ENCODE peak calls at places on chromosome 10, in six cellular contexts. W is neuronal stem cell, V is trophoblast cell, S is IMR-90, Z is mesenchymal stem cell, Y is H1. R is an unnamed sample.
A peak's percentile ranks its signal among the peaks of the same experiment; 100 is the strongest.

GRCh38 chr10:94343159-94343558 is 19.6 kb downstream of the NOC3L start:
- DNase-seq in Z (peak; percentile 37), Y (no peak), V (no peak), S (peak; percentile 35), W (no peak), R (no peak)

GRCh38 chr10:21100871-21101514 is 203.9 kb upstream of the NEBL start:
- DNase-seq in Z (peak; percentile 68), Y (no peak), S (no peak), V (no peak), W (no peak), R (no peak)

GRCh38 chr10:97327348-97328294 is 6.9 kb downstream of the FRAT2 start:
- DNase-seq in S (no peak), V (no peak), Y (no peak), Z (no peak), W (no peak), R (no peak)

GRCh38 chr10:64576497-64576896 is 1055.3 kb downstream of the REEP3 start:
- DNase-seq in Z (no peak), Y (no peak), S (no peak), V (no peak), W (no peak), R (no peak)

GRCh38 chr10:24383681-24384106 is 174.8 kb downstream of the KIAA1217 start:
- DNase-seq in W (no peak), V (peak; percentile 80), Z (peak; percentile 88), Y (peak; percentile 75), S (peak; percentile 98), R (peak; percentile 88)

GRCh38 chr10:63611078-63611477 is 89.9 kb downstream of the REEP3 start:
- DNase-seq in S (peak; percentile 52), V (no peak), W (no peak), Z (peak; percentile 33), Y (no peak), R (no peak)

GRCh38 chr10:106573106-106573505 is 591.4 kb downstream of the SORCS1 start:
- DNase-seq in S (peak; percentile 69), Z (no peak), V (no peak), Y (no peak), W (no peak), R (no peak)

GRCh38 chr10:32923849-32924248 is 34.2 kb downstream of the ITGB1 start:
- DNase-seq in W (no peak), Z (no peak), Y (no peak), V (no peak), S (no peak), R (no peak)

GRCh38 chr10:120996456-120997053 is 145.4 kb downstream of the WDR11 start:
- DNase-seq in V (no peak), S (no peak), Y (no peak), Z (no peak), W (no peak), R (no peak)

GRCh38 chr10:64465653-64466052 is 944.5 kb downstream of the REEP3 start:
- DNase-seq in Z (no peak), V (no peak), W (no peak), Y (no peak), S (no peak), R (no peak)

GRCh38 chr10:72935358-72935757 is 19.2 kb downstream of the PLA2G12B start:
- DNase-seq in Z (peak; percentile 35), S (peak; percentile 44), W (no peak), V (no peak), Y (no peak), R (no peak)

GRCh38 chr10:43958964-43959363 is 310.3 kb upstream of the ZNF32 start:
- DNase-seq in V (no peak), Y (no peak), S (no peak), Z (no peak), W (no peak), R (no peak)

GRCh38 chr10:92692085-92692671 is 2.4 kb downstream of the HHEX start:
- DNase-seq in V (no peak), Z (no peak), Y (no peak), W (peak; percentile 53), S (no peak), R (peak; percentile 71)

GRCh38 chr10:28246023-28246422 is 56.8 kb downstream of the MPP7 start:
- DNase-seq in Y (no peak), S (no peak), V (no peak), W (no peak), Z (no peak), R (no peak)

GRCh38 chr10:7525314-7526016 is 114.6 kb upstream of the SFMBT2 start:
- DNase-seq in Z (peak; percentile 63), S (peak; percentile 66), V (peak; percentile 69), W (peak; percentile 64), Y (no peak), R (peak; percentile 47)

GRCh38 chr10:132467464-132468149 is 70.0 kb upstream of the INPP5A start:
- DNase-seq in V (no peak), Z (no peak), W (no peak), S (no peak), Y (no peak), R (no peak)

GRCh38 chr10:1653321-1653720 is 84.0 kb downstream of the ADARB2 start:
- DNase-seq in W (no peak), V (no peak), Z (no peak), Y (no peak), S (no peak), R (no peak)

GRCh38 chr10:43855667-43856210 is 207.1 kb upstream of the ZNF32 start:
- DNase-seq in Z (peak; percentile 34), W (no peak), V (no peak), S (no peak), Y (no peak), R (no peak)

GRCh38 chr10:67259319-67259929 is 333.6 kb downstream of the LRRTM3 start:
- DNase-seq in S (no peak), V (no peak), W (no peak), Z (no peak), Y (no peak), R (no peak)

GRCh38 chr10:22849077-22849810 is 78.6 kb upstream of the ARMC3 start:
- DNase-seq in S (no peak), W (no peak), V (no peak), Z (no peak), Y (no peak), R (no peak)

DNA sequence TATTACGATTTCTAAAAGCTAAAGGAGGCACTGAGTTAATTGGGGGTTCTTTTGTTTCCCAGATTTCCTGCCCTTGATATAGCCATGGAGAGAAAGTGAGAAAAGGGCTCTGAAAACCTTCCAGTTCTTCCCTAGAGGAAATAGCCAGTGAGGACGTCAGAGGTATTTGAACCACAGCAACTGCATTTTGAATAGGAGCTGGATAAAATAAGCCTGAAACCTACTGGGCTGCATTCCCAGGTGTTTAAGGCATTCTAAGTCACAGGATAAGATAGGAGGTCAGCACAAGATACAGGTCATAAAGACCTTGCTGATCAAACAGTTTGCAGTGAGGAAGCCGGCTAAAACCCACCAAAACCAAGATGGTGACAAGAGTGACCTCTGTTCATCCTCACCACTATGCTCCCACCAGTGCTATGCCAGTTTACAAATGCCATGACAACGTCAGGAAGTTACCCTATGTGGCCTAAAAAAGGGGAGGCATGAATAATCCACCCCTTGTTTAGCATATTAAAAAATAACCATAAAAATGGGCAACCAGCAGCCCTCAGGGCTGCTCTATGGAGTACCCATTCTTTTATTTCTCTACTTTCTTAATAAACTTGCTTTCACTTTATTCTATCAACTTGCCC is 85.1 kb upstream of the FRMD4A start:
- DNase-seq in V (peak; percentile 58), Z (no peak), Y (no peak), W (no peak), S (no peak), R (no peak)
- H4K8ac ChIP-seq in V (peak overlapping the region; percentile 90), Z (no peak overlapping the region), Y (no peak overlapping the region), W (no peak overlapping the region), S (peak overlapping the region; percentile 23), R (no peak overlapping the region)

GRCh38 chr10:29532256-29532878 is 102.4 kb downstream of the SVIL start:
- DNase-seq in W (no peak), Z (no peak), S (no peak), V (no peak), Y (no peak), R (no peak)

GRCh38 chr10:29533696-29534285 is 101.0 kb downstream of the SVIL start:
- DNase-seq in S (no peak), Z (no peak), V (no peak), Y (no peak), W (no peak), R (no peak)

GRCh38 chr10:29533046-29533445 is 101.7 kb downstream of the SVIL start:
- DNase-seq in S (no peak), V (no peak), Z (no peak), Y (no peak), W (no peak), R (no peak)

GRCh38 chr10:29529146-29529545 is 105.6 kb downstream of the SVIL start:
- DNase-seq in W (no peak), S (no peak), Y (no peak), V (no peak), Z (no peak), R (no peak)

GRCh38 chr10:29530112-29530976 is 104.4 kb downstream of the SVIL start:
- DNase-seq in S (no peak), Z (no peak), W (peak; percentile 14), Y (no peak), V (no peak), R (no peak)
- H4K91ac ChIP-seq in S (no peak overlapping the region), Z (no peak overlapping the region), W (no peak overlapping the region), Y (no peak overlapping the region), V (no peak overlapping the region), R (no peak overlapping the region)

GRCh38 chr10:68899186-68899745 is 1.8 kb upstream of the DDX50 start:
- DNase-seq in Y (no peak), V (no peak), W (no peak), Z (no peak), S (no peak), R (no peak)

GRCh38 chr10:68897336-68897741 is 3.8 kb upstream of the DDX50 start:
- DNase-seq in Z (peak; percentile 84), Y (no peak), V (peak; percentile 54), S (peak; percentile 77), W (peak; percentile 68), R (peak; percentile 64)

GRCh38 chr10:68901106-68901927 is at the start of gene DDX50:
- DNase-seq in V (peak; percentile 99), S (peak; percentile 99), Y (peak; percentile 82), Z (peak; percentile 100), W (peak; percentile 99), R (peak; percentile 98)

GRCh38 chr10:68902382-68902781 is 1.3 kb downstream of the DDX50 start:
- DNase-seq in Z (no peak), V (no peak), W (no peak), S (no peak), Y (no peak), R (no peak)

DNA sequence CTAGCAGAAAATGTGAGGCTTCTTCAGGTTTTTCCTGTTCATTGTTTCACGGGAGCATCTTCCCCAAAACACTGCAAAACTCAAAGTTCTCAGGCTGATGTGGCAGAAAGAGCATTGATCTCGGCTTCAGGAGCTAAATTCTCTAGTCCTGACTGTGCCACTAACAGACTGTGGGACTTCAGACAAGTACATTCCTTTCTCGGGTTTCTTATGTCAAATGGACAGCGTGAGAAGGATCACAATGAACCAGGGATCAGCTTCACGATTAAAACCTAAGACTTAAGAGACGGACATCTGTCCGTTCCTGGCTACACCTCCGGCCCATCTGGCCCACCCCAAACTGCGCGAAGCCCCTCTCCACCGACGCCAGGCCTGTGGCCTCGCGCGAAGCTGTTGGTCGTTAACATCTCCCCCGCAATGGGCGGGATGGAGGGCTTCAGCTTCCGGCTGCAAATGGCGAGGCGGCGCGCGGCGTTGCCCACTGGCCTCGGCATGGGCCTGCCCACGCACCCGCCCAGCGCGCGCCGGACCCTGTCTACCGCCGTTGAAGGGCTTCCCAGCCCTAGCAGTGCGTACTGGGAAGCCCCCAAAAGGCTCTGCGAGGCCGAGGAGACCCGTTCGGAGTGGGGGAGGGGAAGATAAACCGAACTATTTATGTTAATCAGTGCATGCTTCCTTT is 549 bp upstream of the DDX50 start:
- DNase-seq in Z (peak; percentile 78), S (peak; percentile 69), V (no peak), Y (no peak), W (no peak), R (no peak)
- H4K8ac ChIP-seq in Z (peak overlapping the region; percentile 79), S (peak overlapping the region; percentile 98), V (peak overlapping the region; percentile 98), Y (peak overlapping the region; percentile 99), W (no peak overlapping the region), R (no peak overlapping the region)

GRCh38 chr10:80537705-80538480 is at the start of gene SH2D4B:
- DNase-seq in Y (no peak), V (no peak), W (no peak), Z (no peak), S (no peak), R (no peak)
- H4K91ac ChIP-seq in Y (no peak within 1 kb of the TSS), V (peak within 1 kb of the TSS; percentile 28), W (no peak within 1 kb of the TSS), Z (no peak within 1 kb of the TSS), S (no peak within 1 kb of the TSS), R (no peak within 1 kb of the TSS)

R was measured in H9.